ENCODE peak calls at places on chromosomes 7 and 10, in five cellular contexts. B is GM12878, K is A549, G is K562, W is H1. T is an unnamed sample.

GRCh38 chr10:59711871-59712491 is 2.3 kb upstream of the SLC16A9 start:
- DNase-seq in B (no peak), K (no peak), G (no peak), W (no peak), T (no peak)

GRCh38 chr10:46052791-46053375 is 6.8 kb upstream of the MSMB start:
- DNase-seq in B (no peak), K (no peak), G (no peak), W (no peak), T (no peak)

GRCh38 chr7:159007308-159008054 is 137.2 kb downstream of the VIPR2 start:
- DNase-seq in B (no peak), K (no peak), G (no peak), W (no peak), T (no peak)

GRCh38 chr7:104963991-104964385 is 50.0 kb upstream of the KMT2E start:
- DNase-seq in B (no peak), K (peak; percentile 74), G (no peak), W (no peak), T (peak; percentile 88)

GRCh38 chr10:31426425-31426824 is 107.4 kb downstream of the ZEB1 start:
- DNase-seq in B (no peak), K (no peak), G (no peak), W (no peak), T (no peak)

GRCh38 chr10:96390460-96390864 is 31.7 kb upstream of the OPALIN start:
- DNase-seq in B (no peak), K (no peak), G (no peak), W (no peak), T (no peak)

GRCh38 chr7:38316733-38317360 is 43.4 kb upstream of the TARP start:
- DNase-seq in B (no peak), K (no peak), G (no peak), W (no peak), T (no peak)

GRCh38 chr10:45404087-45404769 is 30.2 kb downstream of the ALOX5 start:
- DNase-seq in B (no peak), K (no peak), G (no peak), W (no peak), T (no peak)

GRCh38 chr7:92794386-92794785 is 42.0 kb downstream of the CDK6 start:
- DNase-seq in B (no peak), K (no peak), G (no peak), W (no peak), T (no peak)

GRCh38 chr7:30659312-30659711 is 22.9 kb downstream of the CRHR2 start:
- DNase-seq in B (no peak), K (no peak), G (no peak), W (no peak), T (no peak)

GRCh38 chr10:52477305-52477704 is 163.2 kb downstream of the DKK1 start:
- DNase-seq in B (no peak), K (no peak), G (no peak), W (no peak), T (no peak)

GRCh38 chr10:69654376-69654775 is 24.3 kb downstream of the FAM241B start:
- DNase-seq in B (no peak), K (no peak), G (no peak), W (no peak), T (no peak)

GRCh38 chr10:69655868-69656555 is 26.0 kb downstream of the FAM241B start:
- DNase-seq in B (no peak), K (no peak), G (no peak), W (no peak), T (no peak)

GRCh38 chr10:69653561-69653960 is 23.5 kb downstream of the FAM241B start:
- DNase-seq in B (no peak), K (no peak), G (no peak), W (no peak), T (no peak)

GRCh38 chr10:69656719-69657269 is 26.7 kb downstream of the FAM241B start:
- DNase-seq in B (no peak), K (no peak), G (no peak), W (no peak), T (no peak)

DNA sequence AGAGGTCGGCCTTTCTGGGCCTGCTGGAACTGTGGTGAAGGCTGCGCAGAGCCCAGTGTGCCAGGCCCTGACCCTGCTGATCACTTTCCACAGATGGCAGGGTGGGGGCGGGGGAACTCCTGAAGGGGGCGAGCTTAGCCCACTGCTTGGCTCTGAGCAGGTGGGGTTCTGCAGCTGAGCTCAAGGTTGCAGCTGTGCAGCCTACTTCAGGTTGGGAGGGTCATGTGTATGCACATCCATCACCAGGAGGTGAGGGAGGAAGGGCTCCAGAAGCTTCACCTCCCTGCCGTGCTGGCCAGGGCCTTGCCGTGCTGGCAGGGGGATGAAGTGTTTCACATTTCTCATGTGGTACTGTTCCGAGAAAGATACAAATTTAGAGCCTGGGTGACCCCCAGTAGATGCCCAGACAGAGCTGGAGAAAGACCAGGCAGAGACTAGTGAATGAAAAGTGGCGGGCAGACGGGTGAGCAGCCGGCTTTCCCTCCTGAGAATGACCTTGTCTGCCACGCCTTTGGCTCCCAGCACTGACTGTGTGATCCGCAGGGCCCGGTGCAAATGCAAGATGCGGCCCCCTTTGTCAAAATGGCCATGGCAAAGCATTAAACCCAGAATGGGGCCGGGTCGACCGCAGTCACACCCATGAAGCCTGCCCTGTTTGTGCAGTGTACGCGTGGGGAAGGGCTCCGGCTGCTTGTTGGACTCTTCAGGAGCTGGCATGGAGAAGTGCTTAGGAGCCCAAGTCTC is 25.2 kb downstream of the FAM241B start:
- DNase-seq in B (no peak), K (no peak), G (no peak), W (no peak), T (no peak)
- TF ChIP-seq CEBPB in B (no peak), K (no peak), G (no peak), W (no peak), T (no peak)

DNA sequence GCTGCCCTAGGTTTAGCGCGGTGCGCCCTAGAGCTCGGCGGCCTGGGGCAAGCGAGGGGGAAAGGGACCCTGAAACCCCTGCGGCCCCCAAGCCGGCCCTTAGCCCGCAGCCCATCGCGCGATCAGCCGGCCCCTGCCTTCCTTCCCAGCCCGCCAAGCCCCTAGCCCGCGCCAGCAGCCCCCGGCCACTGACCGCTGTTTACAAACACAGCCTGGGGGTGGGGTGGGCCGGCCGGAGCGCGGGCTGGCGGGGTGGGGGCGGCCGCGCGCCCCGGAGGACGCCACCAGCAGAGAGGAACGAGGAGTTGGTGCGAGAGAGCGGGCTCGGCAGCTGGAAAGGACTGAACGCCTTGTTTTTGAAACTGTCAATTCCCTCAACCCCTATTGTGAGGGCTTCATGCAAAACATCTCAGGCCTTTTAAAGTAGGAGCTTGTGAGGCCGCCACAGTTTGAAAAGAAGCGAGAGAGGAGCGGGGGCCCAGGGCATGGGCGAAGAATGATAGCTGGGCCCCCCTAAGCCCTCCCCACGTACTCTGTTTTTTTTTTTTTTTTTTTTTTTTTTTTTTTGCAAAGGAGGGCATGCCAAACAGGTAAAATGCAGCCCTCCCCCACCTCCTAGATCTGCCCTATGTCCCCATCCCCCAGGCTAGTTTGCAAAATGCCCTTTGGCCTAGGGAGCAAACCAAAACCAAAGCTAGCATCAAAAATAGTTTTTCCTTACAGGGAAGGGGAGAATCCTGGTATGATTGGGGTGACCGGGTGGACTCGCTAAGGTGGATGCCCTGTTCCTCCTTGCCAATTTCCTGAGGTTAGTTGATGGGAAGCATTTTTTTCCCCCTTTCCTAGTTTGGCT is 15.0 kb downstream of the SKIDA1 start:
- DNase-seq in B (no peak), K (no peak), G (no peak), W (peak; percentile 81), T (no peak)
- H3K4me3 ChIP-seq in B (no peak overlapping the region), K (no peak overlapping the region), G (no peak overlapping the region), W (peak overlapping the region; percentile 69), T (no peak overlapping the region)

GRCh38 chr10:106185991-106186390 is 978.5 kb downstream of the SORCS1 start:
- DNase-seq in B (no peak), K (no peak), G (no peak), W (no peak), T (no peak)
- TF ChIP-seq CHD2 in B (no peak), K (no peak), G (no peak), W (no peak), T (no peak)

GRCh38 chr7:145876376-145876775 is 240.2 kb upstream of the CNTNAP2 start:
- DNase-seq in B (no peak), K (no peak), G (no peak), W (no peak), T (no peak)

DNA sequence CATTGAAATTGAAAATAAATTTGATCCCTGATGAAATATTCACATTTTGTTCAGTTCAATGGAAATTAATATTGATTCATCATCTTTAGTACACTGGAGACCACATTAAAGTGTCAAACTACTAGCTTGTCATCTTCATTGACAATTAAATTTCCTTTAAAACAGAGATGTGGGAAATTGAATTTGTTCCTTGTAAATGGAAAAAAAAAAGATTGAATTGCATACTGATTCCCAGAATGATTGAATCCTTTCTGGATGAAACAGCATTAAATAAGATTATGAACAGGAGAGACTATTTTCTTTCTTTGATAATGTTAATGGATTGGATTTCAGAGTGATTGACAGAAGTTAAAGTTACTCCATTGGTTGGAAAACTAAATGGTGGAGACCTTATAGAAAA is 241.3 kb upstream of the CNTNAP2 start:
- DNase-seq in B (no peak), K (no peak), G (no peak), W (no peak), T (no peak)
- TF ChIP-seq CEBPB in B (no peak), K (no peak), G (no peak), W (no peak), T (no peak)